ENCODE peak calls at places on chromosomes 7 and 10, in eight cellular contexts. L, O, Q, C, U, X, S and M are unnamed samples.

GRCh38 chr7:115252461-115252860 is 330.6 kb downstream of the MDFIC start:
- DNase-seq in O (no peak), L (no peak), C (no peak), X (no peak), Q (no peak), U (no peak), S (no peak), M (no peak)

GRCh38 chr7:142880886-142881505 is 4.5 kb downstream of the TRPV6 start:
- DNase-seq in U (peak; percentile 23), Q (peak; percentile 56), C (no peak), X (peak; percentile 23), S (peak; percentile 73), O (peak; percentile 85), L (peak; percentile 37), M (peak; percentile 1)

GRCh38 chr7:15463801-15464761 is 97.7 kb downstream of the AGMO start:
- DNase-seq in U (no peak), L (no peak), O (no peak), C (no peak), X (no peak), Q (no peak), S (no peak), M (peak; percentile 15)

GRCh38 chr10:123995461-123996131 is 97.8 kb downstream of the CHST15 start:
- DNase-seq in L (peak; percentile 67), U (peak; percentile 49), Q (peak; percentile 90), S (peak; percentile 74), C (no peak), X (peak; percentile 72), O (no peak), M (peak; percentile 66)

GRCh38 chr7:74587435-74588126 is 69.9 kb upstream of the GTF2I start:
- DNase-seq in L (no peak), S (peak; percentile 87), U (no peak), X (no peak), O (peak; percentile 67), Q (peak; percentile 96), C (peak; percentile 70), M (peak; percentile 89)

GRCh38 chr10:123553810-123554430 is 112.2 kb upstream of the GPR26 start:
- DNase-seq in O (no peak), S (no peak), Q (no peak), L (no peak), U (no peak), X (no peak), C (peak; percentile 61), M (no peak)

GRCh38 chr7:76185187-76185915 is 16.3 kb upstream of the SRRM3 start:
- DNase-seq in Q (no peak), C (no peak), S (peak; percentile 83), L (no peak), O (no peak), U (no peak), X (no peak), M (no peak)

GRCh38 chr7:91280180-91280579 is 15.9 kb downstream of the FZD1 start:
- DNase-seq in L (no peak), S (no peak), U (no peak), Q (no peak), O (no peak), X (no peak), C (no peak), M (peak; percentile 4)

GRCh38 chr7:100567751-100568175 is 5.9 kb downstream of the SAP25 start:
- DNase-seq in S (peak; percentile 29), X (no peak), U (peak; percentile 77), L (no peak), O (no peak), C (no peak), Q (no peak), M (no peak)

GRCh38 chr10:59891919-59892318 is 14.4 kb downstream of the CCDC6 start:
- DNase-seq in X (no peak), O (no peak), U (no peak), C (no peak), Q (no peak), L (no peak), S (no peak), M (no peak)

GRCh38 chr10:103492655-103493261 is 747 bp upstream of the NEURL1 start:
- DNase-seq in U (no peak), O (no peak), S (no peak), X (no peak), C (no peak), L (no peak), Q (no peak), M (no peak)
- TF ChIP-seq RAD21 in U (no peak), O (no peak), S (no peak), X (no peak), C (no peak), L (no peak), Q (no peak), M (no peak)

DNA sequence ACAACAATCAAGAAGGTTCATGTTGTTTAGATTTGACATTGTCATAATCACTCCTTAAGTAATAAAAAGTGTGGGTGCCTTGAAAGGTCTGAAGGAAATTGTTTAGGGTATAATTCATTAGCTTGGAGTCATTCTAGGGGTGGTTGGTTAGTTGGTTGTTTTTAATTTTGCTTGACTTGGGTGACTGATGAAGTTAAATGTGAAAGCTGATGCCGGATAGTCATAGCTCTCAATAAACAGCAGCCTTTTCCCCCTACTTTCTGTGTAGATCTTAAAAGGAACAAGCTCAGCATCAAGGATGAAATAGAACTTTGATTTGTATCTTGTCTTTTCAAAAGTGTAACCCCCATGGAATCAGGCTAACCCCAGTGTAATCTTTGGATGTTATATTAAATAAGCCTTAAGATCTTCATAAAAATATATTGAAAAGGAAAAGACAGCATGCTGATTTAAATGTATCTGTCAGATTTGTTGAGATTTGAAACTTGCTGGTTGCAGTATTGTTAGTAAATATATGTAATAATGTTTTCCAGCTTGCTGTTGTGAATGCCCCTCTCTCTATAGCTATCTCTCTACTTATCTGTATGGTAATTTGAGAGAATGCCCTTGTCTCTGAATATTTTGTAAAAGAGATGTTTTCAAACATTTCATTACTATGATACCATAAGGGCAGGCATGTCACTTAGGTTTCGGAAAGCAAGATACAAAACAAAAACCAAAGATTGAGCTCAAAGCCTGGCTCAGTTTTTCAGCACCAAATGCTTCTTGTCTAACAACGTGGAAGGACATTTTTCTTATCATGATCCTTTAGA is 148.5 kb downstream of the ARID5B start:
- DNase-seq in U (no peak), Q (no peak), S (no peak), O (no peak), X (no peak), L (no peak), C (no peak), M (no peak)
- H3K4me1 ChIP-seq in U (peaks cover 86% of the 10 kb centered on the region), Q (peaks cover 59% of the 10 kb centered on the region), S (peaks cover 39% of the 10 kb centered on the region), O (peaks cover 9% of the 10 kb centered on the region), X (peaks cover 6% of the 10 kb centered on the region), L (no peaks in the 10 kb centered on the region), C (peaks cover 64% of the 10 kb centered on the region), M (peaks cover 17% of the 10 kb centered on the region)

GRCh38 chr7:102061981-102062390 is 224.7 kb upstream of the SH2B2 start:
- DNase-seq in S (no peak), U (no peak), C (peak; percentile 82), X (no peak), L (no peak), O (no peak), Q (no peak), M (peak; percentile 46)

GRCh38 chr7:102065226-102065625 is 221.4 kb upstream of the SH2B2 start:
- DNase-seq in O (no peak), C (no peak), X (no peak), U (no peak), S (no peak), Q (no peak), L (no peak), M (no peak)

GRCh38 chr7:102063736-102064135 is 222.9 kb upstream of the SH2B2 start:
- DNase-seq in U (no peak), Q (peak; percentile 60), S (peak; percentile 63), O (peak; percentile 69), X (peak; percentile 33), C (no peak), L (peak; percentile 80), M (peak; percentile 68)

GRCh38 chr7:102064361-102065025 is 222.2 kb upstream of the SH2B2 start:
- DNase-seq in Q (peak; percentile 24), L (no peak), X (no peak), C (no peak), O (no peak), U (no peak), S (peak; percentile 88), M (peak; percentile 26)

GRCh38 chr7:102061354-102061945 is 225.2 kb upstream of the SH2B2 start:
- DNase-seq in X (no peak), U (no peak), L (no peak), Q (no peak), S (no peak), C (no peak), O (no peak), M (no peak)
- TF ChIP-seq RAD21 in X (no peak), U (no peak), L (no peak), Q (no peak), S (no peak), C (no peak), O (no peak), M (no peak)

DNA sequence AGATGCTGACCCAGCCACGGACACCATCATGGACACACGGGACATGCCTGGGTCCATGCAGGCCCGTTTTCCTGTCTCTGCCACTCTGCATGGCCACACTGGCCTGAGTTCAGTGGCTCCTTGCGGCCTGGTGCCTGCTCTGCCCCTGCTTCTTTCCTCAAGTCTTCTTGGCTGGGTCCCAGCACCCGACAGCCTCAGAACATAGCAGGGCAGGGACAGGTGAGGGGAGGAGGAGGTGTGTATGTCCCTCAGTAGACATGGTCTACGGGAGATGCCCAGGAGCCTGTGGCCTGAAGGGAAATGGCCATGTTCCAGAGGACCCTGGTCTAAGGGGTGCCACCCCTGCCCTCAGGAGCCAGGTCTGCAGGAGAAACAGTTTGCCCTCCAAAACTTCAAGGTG is 2.2 kb upstream of the AQP1 start:
- DNase-seq in L (no peak), O (no peak), X (no peak), Q (no peak), S (no peak), C (no peak), U (no peak), M (no peak)
- H3K4me1 ChIP-seq in L (peaks cover 5% of the 10 kb centered on the region), O (peaks cover 33% of the 10 kb centered on the region), X (peaks cover 10% of the 10 kb centered on the region), Q (peaks cover 11% of the 10 kb centered on the region), S (peaks cover 21% of the 10 kb centered on the region), C (no peaks in the 10 kb centered on the region), U (no peaks in the 10 kb centered on the region), M (peaks cover 6% of the 10 kb centered on the region)

GRCh38 chr10:97685395-97685958 is 1.6 kb downstream of the AVPI1 start:
- DNase-seq in S (peak; percentile 61), Q (peak; percentile 76), L (peak; percentile 31), C (no peak), X (no peak), U (peak; percentile 87), O (peak; percentile 39), M (peak; percentile 58)
- TF ChIP-seq RAD21 in S (no peak), Q (no peak), L (no peak), C (no peak), X (no peak), U (no peak), O (no peak), M (no peak)

GRCh38 chr10:103842605-103843004 is 12.8 kb downstream of the SH3PXD2A start:
- DNase-seq in S (no peak), O (no peak), U (peak; percentile 64), C (no peak), Q (no peak), L (no peak), X (no peak), M (no peak)

GRCh38 chr10:103841519-103841918 is 13.9 kb downstream of the SH3PXD2A start:
- DNase-seq in X (no peak), C (no peak), Q (no peak), O (no peak), L (no peak), U (no peak), S (no peak), M (no peak)

GRCh38 chr10:103845983-103846382 is 9.4 kb downstream of the SH3PXD2A start:
- DNase-seq in Q (no peak), X (no peak), C (no peak), U (no peak), L (no peak), O (no peak), S (no peak), M (no peak)

GRCh38 chr10:103843045-103843444 is 12.3 kb downstream of the SH3PXD2A start:
- DNase-seq in X (no peak), S (no peak), O (no peak), L (no peak), Q (no peak), U (no peak), C (no peak), M (no peak)

GRCh38 chr10:103843854-103844567 is 11.4 kb downstream of the SH3PXD2A start:
- DNase-seq in X (no peak), O (no peak), U (no peak), L (no peak), Q (no peak), C (no peak), S (peak; percentile 69), M (peak; percentile 39)
- H3K4me1 ChIP-seq in X (peaks cover 23% of the 10 kb centered on the region), O (no peaks in the 10 kb centered on the region), U (peaks cover 90% of the 10 kb centered on the region), L (no peaks in the 10 kb centered on the region), Q (peaks cover 3% of the 10 kb centered on the region), C (no peaks in the 10 kb centered on the region), S (peaks cover 35% of the 10 kb centered on the region), M (peaks cover 6% of the 10 kb centered on the region)